ENCODE peak calls at places on chromosomes 5 and 9, in six cellular contexts. Q is AG09309, H is upper lobe of right lung, D is thyroid gland, J is HFF-Myc, F is mesothelial cell of epicardium. S is an unnamed sample.

GRCh38 chr5:174323878-174324281 is 278.4 kb downstream of the NSG2 start:
- DNase-seq in D (peak), J (no peak), F (no peak), Q (no peak), H (no peak), S (no peak)

GRCh38 chr9:110183208-110184145 is 24.5 kb downstream of the C9orf152 start:
- DNase-seq in J (peak), D (peak), Q (peak), H (no peak), F (peak), S (no peak)

GRCh38 chr5:91311168-91311696 is 71.9 kb downstream of the ARRDC3 start:
- DNase-seq in Q (no peak), F (no peak), H (no peak), J (no peak), D (peak), S (no peak)

GRCh38 chr5:115313632-115314031 is 17.2 kb upstream of the CCDC112 start:
- DNase-seq in D (no peak), J (no peak), H (no peak), F (no peak), Q (no peak), S (no peak)

GRCh38 chr9:89711866-89712265 is 107.1 kb downstream of the GADD45G start:
- DNase-seq in J (no peak), F (no peak), H (no peak), Q (no peak), D (no peak), S (no peak)

GRCh38 chr9:128124873-128125574 is 2.5 kb downstream of the PTGES2 start:
- DNase-seq in D (peak), H (peak), J (peak), Q (no peak), F (peak), S (peak)

GRCh38 chr5:134967607-134968006 is at the start of gene CATSPER3:
- DNase-seq in F (no peak), H (no peak), Q (no peak), J (no peak), D (no peak), S (no peak)

GRCh38 chr5:109155625-109156024 is 254.1 kb downstream of the PJA2 start:
- DNase-seq in H (no peak), Q (no peak), F (no peak), J (no peak), D (no peak), S (no peak)

GRCh38 chr5:179243333-179243732 is 101.9 kb downstream of the ADAMTS2 start:
- DNase-seq in H (no peak), J (peak), D (no peak), F (no peak), Q (no peak), S (no peak)

GRCh38 chr9:122827759-122828090 is 663 bp downstream of the PDCL start:
- DNase-seq in Q (no peak), F (no peak), D (peak), H (no peak), J (no peak), S (no peak)

GRCh38 chr9:2418619-2419018 is 203.0 kb upstream of the VLDLR start:
- DNase-seq in D (no peak), Q (peak), J (peak), H (no peak), F (no peak), S (no peak)

GRCh38 chr5:132850066-132850465 is 16.2 kb downstream of the GDF9 start:
- DNase-seq in F (no peak), H (no peak), Q (no peak), D (no peak), J (no peak), S (no peak)

GRCh38 chr9:116837038-116837998 is 150.2 kb downstream of the TRIM32 start:
- DNase-seq in J (no peak), Q (no peak), D (no peak), H (no peak), F (no peak), S (no peak)

GRCh38 chr5:137272831-137273230 is 226.3 kb downstream of the SPOCK1 start:
- DNase-seq in F (no peak), H (no peak), Q (no peak), J (no peak), D (no peak), S (no peak)

DNA sequence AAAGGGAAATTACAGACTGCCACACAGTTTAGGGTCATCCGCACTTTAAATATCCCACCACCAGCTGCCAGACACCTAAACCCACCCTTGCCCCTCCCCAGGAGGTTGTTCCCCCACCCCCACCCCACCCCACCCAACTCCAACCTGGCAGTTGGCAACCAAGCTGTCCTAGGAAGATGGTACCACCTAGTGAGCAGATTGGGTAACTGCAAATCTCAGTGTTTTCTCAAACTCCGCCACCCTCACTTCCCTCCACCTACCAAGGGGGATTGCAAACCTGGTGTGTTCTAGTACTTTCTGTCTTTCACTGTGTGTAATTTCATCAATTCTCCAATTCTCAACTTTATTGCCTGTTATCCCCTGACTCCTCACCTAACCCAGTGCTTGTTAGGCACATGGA is 323.8 kb upstream of the IRX2 start:
- DNase-seq in H (no peak), F (no peak), D (no peak), Q (no peak), J (no peak), S (no peak)
- TF ChIP-seq CTCF in H (no peak), F (no peak), D (no peak), Q (no peak), J (no peak), S (peak)

DNA sequence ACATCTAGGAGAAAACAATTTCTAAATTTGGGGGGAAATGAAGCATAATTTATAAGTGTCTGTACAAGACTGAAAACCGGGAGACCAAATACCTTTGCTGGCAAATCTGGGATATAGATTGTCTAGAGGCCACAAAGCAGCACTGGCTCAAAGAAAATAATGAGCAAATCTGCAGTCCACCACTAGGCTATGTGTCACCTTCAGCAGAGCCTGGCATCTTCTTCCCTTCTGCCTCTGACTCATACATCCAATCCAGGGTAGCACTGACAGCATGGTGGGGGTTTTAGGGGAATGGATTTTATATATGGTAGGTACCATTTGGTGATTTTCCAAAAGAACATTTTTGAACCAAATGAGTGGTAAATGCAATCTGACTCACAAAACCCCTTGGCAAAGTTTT is 12.8 kb downstream of the FAM81B start:
- DNase-seq in F (no peak), H (no peak), J (no peak), D (no peak), Q (no peak), S (no peak)
- TF ChIP-seq CTCF in F (no peak), H (no peak), J (no peak), D (no peak), Q (no peak), S (no peak)

DNA sequence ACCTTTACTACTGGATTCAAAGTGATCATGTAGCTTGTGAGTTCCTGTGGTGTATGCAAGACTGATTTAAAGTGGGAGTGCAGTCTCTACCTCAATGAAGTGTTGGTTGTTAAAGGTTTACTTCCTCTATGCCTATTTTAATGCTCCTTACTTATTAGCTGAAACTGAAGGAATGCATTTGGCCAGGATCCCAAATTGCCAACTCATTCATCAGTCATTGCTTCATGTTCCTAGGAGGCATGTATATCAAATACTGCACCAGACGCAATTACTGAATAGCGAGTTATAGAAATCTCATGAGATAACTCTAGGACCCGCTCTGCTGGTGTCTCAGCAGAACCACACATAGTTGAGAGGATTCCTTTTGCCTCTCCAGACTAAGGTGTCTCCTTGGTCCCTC is 143.0 kb upstream of the RPS23 start:
- DNase-seq in H (no peak), J (no peak), D (no peak), F (no peak), Q (peak), S (no peak)
- TF ChIP-seq CTCF in H (no peak), J (peak), D (no peak), F (no peak), Q (peak), S (peak)

GRCh38 chr5:124803617-124804331 is 57.3 kb upstream of the ZNF608 start:
- DNase-seq in Q (no peak), D (no peak), F (no peak), J (no peak), H (no peak), S (no peak)
- TF ChIP-seq CTCF in Q (no peak), D (no peak), F (no peak), J (no peak), H (no peak), S (no peak)

GRCh38 chr5:60540855-60541805 is 158.8 kb downstream of the DEPDC1B start:
- DNase-seq in F (no peak), J (no peak), H (no peak), Q (peak), D (no peak), S (no peak)
- TF ChIP-seq CTCF in F (no peak), J (no peak), H (no peak), Q (no peak), D (no peak), S (peak)

S was measured in chondrocyte.